ENCODE peak calls at places on chromosomes 13 and 19, in six cellular contexts. V is HCT116, F is SK-N-SH, B is H1, E is HepG2, D is GM12878. I is an unnamed sample.

GRCh38 chr13:98570929-98571372 is 6.0 kb downstream of the STK24 start:
- DNase-seq in V (peak; percentile 83), B (no peak), F (no peak), E (peak; percentile 77), D (peak; percentile 92), I (peak; percentile 25)

GRCh38 chr13:70795484-70795883 is 687.2 kb upstream of the KLHL1 start:
- DNase-seq in F (peak; percentile 4), D (no peak), E (peak; percentile 2), B (no peak), V (no peak), I (no peak)

GRCh38 chr19:5956728-5957127 is 21.2 kb downstream of the RANBP3 start:
- DNase-seq in B (no peak), F (no peak), V (no peak), D (no peak), E (no peak), I (no peak)

GRCh38 chr19:38707512-38708114 is 36.7 kb downstream of the CAPN12 start:
- DNase-seq in V (no peak), B (no peak), D (no peak), F (no peak), E (peak; percentile 48), I (peak; percentile 62)

GRCh38 chr19:14699641-14700040 is 9.8 kb downstream of the ZNF333 start:
- DNase-seq in E (no peak), F (no peak), V (no peak), D (no peak), B (no peak), I (no peak)

GRCh38 chr19:6250024-6250605 is 29.7 kb downstream of the MLLT1 start:
- DNase-seq in E (no peak), V (no peak), B (no peak), F (no peak), D (no peak), I (no peak)

GRCh38 chr13:20702945-20703784 is at the start of gene IL17D:
- DNase-seq in B (no peak), F (peak; percentile 76), D (no peak), V (no peak), E (no peak), I (no peak)

GRCh38 chr13:102870677-102871415 is 25.0 kb downstream of the ERCC5 start:
- DNase-seq in B (peak; percentile 33), D (no peak), V (peak; percentile 19), F (peak; percentile 79), E (peak; percentile 39), I (peak; percentile 39)

DNA sequence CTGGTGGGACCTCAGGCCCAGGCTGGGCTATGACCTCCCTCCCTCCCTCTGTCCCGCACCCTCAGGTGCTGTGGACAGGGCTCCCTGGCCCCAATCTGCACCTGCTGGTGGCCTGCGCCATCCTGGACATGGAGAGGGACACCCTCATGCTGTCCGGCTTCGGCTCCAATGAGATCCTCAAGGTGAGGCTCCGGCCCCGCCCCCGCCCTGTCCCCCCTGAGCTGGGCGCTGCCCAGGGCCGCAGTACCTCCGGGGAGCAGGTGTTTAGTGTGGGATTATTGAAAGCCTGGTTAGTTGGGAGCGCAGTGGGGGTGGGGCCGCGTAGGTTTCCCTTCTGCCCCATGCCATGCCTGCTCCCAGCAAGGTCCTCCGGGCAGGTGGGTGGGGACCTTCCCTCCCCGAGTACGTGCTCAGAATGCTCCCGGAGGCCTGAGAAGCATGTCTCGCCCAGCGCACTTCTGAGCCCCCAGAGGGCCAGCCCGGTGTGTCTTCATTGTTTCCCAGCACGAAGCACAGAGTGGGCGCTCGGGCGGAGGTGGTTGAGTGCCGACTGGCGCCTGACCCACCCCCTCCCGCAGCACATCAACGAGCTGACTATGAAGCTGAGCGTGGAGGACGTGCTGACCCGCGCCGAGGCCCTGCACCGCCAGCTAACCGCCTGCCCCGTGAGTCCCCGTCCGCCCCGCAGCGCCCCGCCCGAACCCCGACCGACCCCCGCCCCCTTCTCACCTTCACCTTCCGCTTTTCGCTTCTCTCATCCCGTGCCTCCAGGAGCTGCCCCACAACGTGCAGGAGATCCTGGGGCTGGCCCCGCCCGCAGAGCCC is 8.8 kb downstream of the IL4I1 start:
- DNase-seq in F (no peak), D (no peak), B (no peak), E (no peak), V (no peak), I (no peak)
- TF ChIP-seq JUND in F (no peak), D (no peak), B (no peak), E (no peak), V (no peak), I (no peak)

GRCh38 chr19:17268754-17269153 is 1.5 kb downstream of the BABAM1 start:
- DNase-seq in E (no peak), D (no peak), V (no peak), F (no peak), B (no peak), I (no peak)
- TF ChIP-seq JUND in E (no peak), D (no peak), V (no peak), F (no peak), B (no peak), I (no peak)

GRCh38 chr19:12581100-12581499 is 29.5 kb downstream of the ZNF490 start:
- DNase-seq in D (no peak), B (no peak), V (no peak), E (no peak), F (no peak), I (no peak)

GRCh38 chr19:12578641-12579040 is 27.4 kb upstream of the ZNF564 start:
- DNase-seq in F (no peak), V (no peak), B (no peak), D (no peak), E (no peak), I (no peak)

DNA sequence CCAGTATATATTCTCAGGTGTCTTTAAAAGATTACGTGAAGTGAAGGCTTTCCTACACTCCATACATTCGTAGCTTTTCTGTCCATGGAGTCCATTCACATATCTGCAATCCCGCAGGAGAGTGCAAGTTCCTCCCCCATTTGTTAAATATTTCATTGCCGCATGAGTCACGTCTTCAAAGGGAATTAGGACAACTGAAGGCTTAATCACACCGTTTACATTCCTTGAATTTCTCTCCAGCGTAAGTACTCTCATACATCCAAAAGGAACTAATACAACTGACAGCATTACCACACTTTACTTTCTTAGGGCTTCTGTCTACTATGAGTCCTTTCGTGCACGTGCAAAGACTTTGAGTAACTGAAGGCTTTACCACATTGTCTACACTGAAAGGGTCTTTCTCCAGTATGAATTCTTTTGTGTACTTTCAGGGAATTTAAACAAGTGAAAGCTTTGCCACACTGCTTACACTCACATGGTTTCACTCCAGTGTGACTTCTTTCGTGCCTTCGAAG is 29.0 kb upstream of the ZNF564 start:
- DNase-seq in E (peak; percentile 78), F (no peak), B (no peak), V (peak; percentile 12), D (no peak), I (no peak)
- TF ChIP-seq JUND in E (peak; percentile 14), F (no peak), B (no peak), V (peak; percentile 33), D (no peak), I (no peak)

GRCh38 chr19:8069116-8069973 is 16.8 kb downstream of the CCL25 start:
- DNase-seq in B (peak; percentile 53), F (peak; percentile 32), D (no peak), V (no peak), E (no peak), I (no peak)
- TF ChIP-seq JUND in B (no peak), F (no peak), D (no peak), V (no peak), E (no peak), I (no peak)

DNA sequence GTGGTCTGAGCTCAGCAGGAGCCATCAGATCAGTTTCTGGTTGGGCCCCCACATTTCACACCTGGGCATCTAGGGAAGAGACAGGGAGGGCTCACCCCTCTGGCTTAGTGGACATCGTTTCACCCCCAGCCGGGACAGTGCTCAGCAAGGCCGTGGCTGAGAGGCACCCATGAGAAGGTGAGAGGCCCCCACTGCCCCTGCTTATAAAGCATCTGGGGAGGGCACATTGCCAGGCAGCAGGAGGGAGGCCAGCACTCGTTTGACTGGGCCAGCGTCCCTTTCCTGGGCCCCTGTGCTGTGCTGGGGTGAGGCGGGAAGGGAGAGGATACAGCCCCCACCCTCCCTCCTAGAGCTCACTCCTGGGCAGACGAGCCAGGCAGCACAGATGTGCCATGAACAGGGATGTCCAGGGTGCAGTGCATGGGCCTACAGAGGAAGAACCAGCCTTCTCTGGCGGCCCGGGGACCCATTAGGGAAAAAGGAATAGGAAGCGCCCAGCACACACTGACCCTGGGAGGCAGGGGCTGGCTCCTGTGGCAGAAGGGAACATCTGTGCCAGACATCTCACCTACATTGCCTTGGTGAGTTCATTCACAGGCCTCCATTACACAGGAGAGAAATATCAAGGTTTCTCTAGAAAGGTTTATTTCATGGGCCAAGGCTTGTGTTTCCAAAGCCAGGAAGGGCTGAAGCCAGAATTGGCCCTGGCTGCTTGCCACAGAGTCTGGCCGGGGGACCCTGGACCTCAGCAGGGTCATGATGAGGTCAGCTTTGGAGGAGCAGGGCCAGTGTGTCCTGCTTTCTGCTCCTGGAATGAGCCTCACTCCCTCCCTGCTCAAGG is 7.7 kb downstream of the AP1M1 start:
- DNase-seq in V (no peak), F (peak; percentile 17), D (no peak), E (peak; percentile 24), B (no peak), I (no peak)
- TF ChIP-seq JUND in V (no peak), F (no peak), D (no peak), E (no peak), B (no peak), I (no peak)

I was measured in T47D.